ENCODE peak calls at places on chromosomes 5 and 9, in seven cellular contexts. H is Panc1, T is cardiac muscle cell, U is pancreas, M is body of pancreas, I is adipocyte, A is right cardiac atrium. G is an unnamed sample. For H3K27me3, the result is how much of the 10 kb centered on the place peaks cover.

GRCh38 chr5:172458956-172459355 is 4.6 kb upstream of the SH3PXD2B start:
- DNase-seq in H (no peak), T (no peak), U (no peak), M (no peak), I (no peak), A (no peak), G (no peak)

GRCh38 chr9:37953775-37954437 is 50.0 kb upstream of the SLC25A51 start:
- DNase-seq in H (peak), T (no peak), U (no peak), M (peak), I (peak), A (no peak), G (no peak)

GRCh38 chr9:109843651-109844050 is 63.7 kb downstream of the PALM2AKAP2 start:
- DNase-seq in H (no peak), T (peak), U (no peak), M (peak), I (no peak), A (peak), G (no peak)

GRCh38 chr5:141844414-141845097 is 33.7 kb downstream of the PCDH1 start:
- DNase-seq in H (no peak), T (no peak), U (no peak), M (no peak), I (no peak), A (no peak), G (no peak)

GRCh38 chr9:20580673-20581072 is 41.6 kb downstream of the MLLT3 start:
- DNase-seq in H (no peak), T (no peak), U (no peak), M (no peak), I (no peak), A (no peak), G (no peak)

GRCh38 chr5:2158767-2159166 is 276.0 kb upstream of the IRX4 start:
- DNase-seq in H (no peak), T (no peak), U (no peak), M (no peak), I (no peak), A (no peak), G (no peak)

GRCh38 chr9:91857831-91858669 is 92.0 kb downstream of the ROR2 start:
- DNase-seq in H (no peak), T (no peak), U (no peak), M (no peak), I (no peak), A (no peak), G (no peak)

GRCh38 chr5:7828269-7828668 is 22.7 kb downstream of the CFAP90 start:
- DNase-seq in H (no peak), T (no peak), U (no peak), M (peak), I (no peak), A (peak), G (no peak)

GRCh38 chr9:18390393-18390792 is 83.6 kb upstream of the ADAMTSL1 start:
- DNase-seq in H (no peak), T (peak), U (no peak), M (no peak), I (peak), A (no peak), G (no peak)

GRCh38 chr9:5621327-5621726 is 7.6 kb upstream of the RIC1 start:
- DNase-seq in H (no peak), T (no peak), U (no peak), M (no peak), I (peak), A (no peak), G (no peak)

GRCh38 chr9:76321185-76321828 is 72.9 kb downstream of the RFK start:
- DNase-seq in H (no peak), T (no peak), U (no peak), M (no peak), I (peak), A (no peak), G (no peak)

GRCh38 chr5:10467281-10468198 is 25.9 kb downstream of the ROPN1L start:
- DNase-seq in H (no peak), T (no peak), U (no peak), M (no peak), I (peak), A (no peak), G (no peak)

GRCh38 chr5:40224421-40224820 is 455.3 kb upstream of the PTGER4 start:
- DNase-seq in H (no peak), T (no peak), U (no peak), M (no peak), I (peak), A (no peak), G (no peak)

GRCh38 chr5:71830626-71831539 is 111.8 kb downstream of the CARTPT start:
- DNase-seq in H (no peak), T (peak), U (peak), M (peak), I (peak), A (peak), G (peak)

GRCh38 chr5:150411245-150411979 is 1.3 kb downstream of the CD74 start:
- DNase-seq in H (no peak), T (peak), U (no peak), M (no peak), I (peak), A (no peak), G (no peak)

GRCh38 chr9:5460157-5460556 is 9.8 kb downstream of the CD274 start:
- DNase-seq in H (no peak), T (no peak), U (no peak), M (no peak), I (no peak), A (no peak), G (no peak)

GRCh38 chr9:110255064-110255416 is 1.3 kb downstream of the TXN start:
- DNase-seq in H (no peak), T (peak), U (peak), M (no peak), I (no peak), A (peak), G (no peak)

GRCh38 chr9:137582286-137582860 is 3.6 kb upstream of the DPH7 start:
- DNase-seq in H (no peak), T (peak), U (no peak), M (peak), I (no peak), A (peak), G (peak)

GRCh38 chr5:130066644-130067043 is 162.4 kb downstream of the CHSY3 start:
- DNase-seq in H (no peak), T (no peak), U (no peak), M (peak), I (peak), A (peak), G (no peak)

GRCh38 chr5:5078009-5078897 is 61.9 kb upstream of the ADAMTS16 start:
- DNase-seq in H (no peak), T (no peak), U (no peak), M (no peak), I (no peak), A (no peak), G (no peak)

GRCh38 chr5:109143001-109143400 is 266.8 kb downstream of the PJA2 start:
- DNase-seq in H (no peak), T (no peak), U (no peak), M (no peak), I (no peak), A (no peak), G (no peak)

GRCh38 chr5:90888511-90889324 is 330.1 kb downstream of the ADGRV1 start:
- DNase-seq in H (no peak), T (no peak), U (no peak), M (no peak), I (peak), A (no peak), G (no peak)

GRCh38 chr9:21576331-21577189 is 94.4 kb upstream of the IFNE start:
- DNase-seq in H (no peak), T (no peak), U (no peak), M (no peak), I (peak), A (no peak), G (no peak)

GRCh38 chr5:120413706-120414105 is 50.4 kb upstream of the PRR16 start:
- DNase-seq in H (no peak), T (no peak), U (no peak), M (no peak), I (no peak), A (no peak), G (no peak)

GRCh38 chr9:137070201-137070905 is at the start of gene SAPCD2:
- DNase-seq in H (no peak), T (peak), U (peak), M (peak), I (peak), A (peak), G (peak)

GRCh38 chr5:65967288-65968066 is 41.1 kb downstream of the ERBIN start:
- DNase-seq in H (no peak), T (no peak), U (no peak), M (no peak), I (no peak), A (no peak), G (no peak)

GRCh38 chr5:34586117-34586885 is 69.8 kb upstream of the RAI14 start:
- DNase-seq in H (peak), T (no peak), U (no peak), M (peak), I (peak), A (no peak), G (no peak)

GRCh38 chr5:95069948-95070347 is 214.9 kb downstream of the MCTP1 start:
- DNase-seq in H (no peak), T (no peak), U (no peak), M (no peak), I (no peak), A (no peak), G (no peak)

GRCh38 chr5:90682278-90682677 is 123.7 kb downstream of the ADGRV1 start:
- DNase-seq in H (no peak), T (no peak), U (no peak), M (no peak), I (no peak), A (no peak), G (no peak)

GRCh38 chr5:93587919-93588585 is 5.0 kb downstream of the NR2F1 start:
- DNase-seq in H (no peak), T (no peak), U (no peak), M (no peak), I (no peak), A (no peak), G (no peak)

GRCh38 chr5:175743676-175744210 is 85.9 kb downstream of the HRH2 start:
- DNase-seq in H (no peak), T (peak), U (no peak), M (no peak), I (peak), A (no peak), G (no peak)

GRCh38 chr5:154791535-154791934 is 36.4 kb downstream of the LARP1 start:
- DNase-seq in H (no peak), T (no peak), U (no peak), M (no peak), I (no peak), A (no peak), G (no peak)

GRCh38 chr5:45437746-45438145 is 258.4 kb downstream of the HCN1 start:
- DNase-seq in H (no peak), T (no peak), U (no peak), M (no peak), I (no peak), A (no peak), G (no peak)

GRCh38 chr9:77943053-77943452 is 88.6 kb downstream of the GNAQ start:
- DNase-seq in H (no peak), T (no peak), U (no peak), M (no peak), I (no peak), A (no peak), G (no peak)

GRCh38 chr5:149675467-149676201 is 54.5 kb upstream of the PPARGC1B start:
- DNase-seq in H (no peak), T (no peak), U (no peak), M (no peak), I (no peak), A (no peak), G (no peak)

GRCh38 chr9:12819436-12820185 is 44.8 kb downstream of the LURAP1L start:
- DNase-seq in H (no peak), T (no peak), U (no peak), M (no peak), I (no peak), A (no peak), G (peak)

GRCh38 chr5:136810198-136810823 is 445.0 kb upstream of the TRPC7 start:
- DNase-seq in H (peak), T (no peak), U (no peak), M (no peak), I (peak), A (no peak), G (no peak)

DNA sequence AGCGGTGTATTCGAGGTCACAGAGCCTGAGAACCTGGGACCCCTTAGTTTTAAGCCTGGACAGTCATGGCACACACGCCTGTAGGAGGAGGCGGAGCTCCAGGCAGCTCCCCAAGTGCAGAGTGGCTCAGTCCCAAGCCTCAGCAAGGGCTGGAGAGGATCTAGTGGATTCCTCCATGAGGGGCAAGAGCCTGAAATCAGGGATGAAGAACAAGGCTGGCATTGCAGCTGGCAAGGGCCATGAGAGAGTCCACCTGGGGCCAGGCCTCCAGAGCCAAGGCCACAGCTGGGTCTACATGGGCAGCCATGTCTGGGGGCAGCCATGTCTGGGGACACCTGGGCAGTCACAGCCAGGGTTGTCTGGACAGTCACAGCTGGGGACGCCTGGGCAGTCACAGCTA is 21.9 kb downstream of the ADAMTSL2 start:
- DNase-seq in H (no peak), T (no peak), U (no peak), M (no peak), I (no peak), A (no peak), G (no peak)
- H3K27me3 ChIP-seq in H (under half), T (under half), U (under half), M (under half), I (under half), A (under half), G (under half)

DNA sequence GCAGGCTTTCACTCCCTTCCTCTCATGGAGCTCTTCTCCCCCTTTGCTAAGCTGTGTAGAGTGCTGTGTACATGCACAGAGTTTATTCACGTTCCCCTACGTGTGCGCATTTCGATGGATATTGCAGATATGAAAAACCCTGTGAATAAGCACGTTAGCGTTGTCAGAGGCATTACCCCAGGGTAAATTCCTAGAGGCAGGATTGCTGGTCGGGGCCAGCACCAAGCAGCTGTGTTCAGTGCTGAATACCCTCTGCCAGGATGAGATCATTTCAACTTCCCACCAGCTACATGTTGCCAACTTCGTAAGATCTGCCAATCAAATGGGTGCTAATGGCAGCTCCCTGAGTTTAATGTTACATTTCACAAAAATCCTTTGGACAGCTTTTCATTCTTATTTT is 172.3 kb upstream of the PPP1R26 start:
- DNase-seq in H (no peak), T (no peak), U (no peak), M (no peak), I (no peak), A (no peak), G (no peak)
- H3K27me3 ChIP-seq in H (under half), T (under half), U (under half), M (under half), I (under half), A (under half), G (under half)

GRCh38 chr5:525916-526315 is 1.7 kb upstream of the SLC9A3 start:
- DNase-seq in H (no peak), T (no peak), U (no peak), M (no peak), I (no peak), A (peak), G (no peak)
- H3K27me3 ChIP-seq in H (under half), T (half or more), U (under half), M (under half), I (half or more), A (under half), G (half or more)

GRCh38 chr5:37088041-37088440 is 161.1 kb downstream of the CPLANE1 start:
- DNase-seq in H (no peak), T (no peak), U (no peak), M (no peak), I (no peak), A (no peak), G (no peak)
- H3K27me3 ChIP-seq in H (under half), T (under half), U (under half), M (under half), I (under half), A (under half), G (under half)

G was measured in BE2C.